ENCODE peak calls at places on chromosomes 12 and 14, in nine cellular contexts. One of them, this sample, is unnamed.
A peak's percentile ranks its signal among the peaks of the same experiment; 100 is the strongest.

GRCh38 chr12:132761032-132761910 is at the start of gene ANKLE2:
- DNase-seq in SK-N-SH: peak; percentile 91
- DNase-seq in mammary epithelial cell: peak; percentile 61
- DNase-seq in K562: peak; percentile 85
- DNase-seq in neuronal stem cell: peak; percentile 51
- DNase-seq in endodermal cell: peak; percentile 77
- DNase-seq in IMR-90: peak; percentile 59
- DNase-seq in NT2/D1: no peak
- DNase-seq in fibroblast of lung: peak; percentile 80
- DNase-seq in this sample: no peak

GRCh38 chr14:31106768-31107167 is 80.6 kb upstream of the STRN3 start:
- DNase-seq in SK-N-SH: no peak
- DNase-seq in mammary epithelial cell: no peak
- DNase-seq in K562: no peak
- DNase-seq in neuronal stem cell: no peak
- DNase-seq in endodermal cell: no peak
- DNase-seq in IMR-90: peak; percentile 56
- DNase-seq in NT2/D1: no peak
- DNase-seq in fibroblast of lung: peak; percentile 56
- DNase-seq in this sample: no peak

GRCh38 chr12:120169946-120170345 is 24.6 kb downstream of the GCN1 start:
- DNase-seq in SK-N-SH: no peak
- DNase-seq in mammary epithelial cell: no peak
- DNase-seq in K562: no peak
- DNase-seq in neuronal stem cell: no peak
- DNase-seq in endodermal cell: no peak
- DNase-seq in IMR-90: no peak
- DNase-seq in NT2/D1: no peak
- DNase-seq in fibroblast of lung: no peak
- DNase-seq in this sample: no peak

GRCh38 chr14:103534576-103535061 is 5.6 kb downstream of the TRMT61A start:
- DNase-seq in SK-N-SH: no peak
- DNase-seq in mammary epithelial cell: no peak
- DNase-seq in K562: no peak
- DNase-seq in neuronal stem cell: no peak
- DNase-seq in endodermal cell: no peak
- DNase-seq in IMR-90: no peak
- DNase-seq in NT2/D1: no peak
- DNase-seq in fibroblast of lung: no peak
- DNase-seq in this sample: no peak

GRCh38 chr12:91704446-91704845 is 441.2 kb downstream of the BTG1 start:
- DNase-seq in SK-N-SH: no peak
- DNase-seq in mammary epithelial cell: peak; percentile 75
- DNase-seq in K562: no peak
- DNase-seq in neuronal stem cell: no peak
- DNase-seq in endodermal cell: no peak
- DNase-seq in IMR-90: peak; percentile 19
- DNase-seq in NT2/D1: no peak
- DNase-seq in fibroblast of lung: peak; percentile 68
- DNase-seq in this sample: no peak

GRCh38 chr14:100142073-100143040 is 17.1 kb downstream of the DEGS2 start:
- DNase-seq in SK-N-SH: peak; percentile 93
- DNase-seq in mammary epithelial cell: no peak
- DNase-seq in K562: peak; percentile 84
- DNase-seq in neuronal stem cell: no peak
- DNase-seq in endodermal cell: no peak
- DNase-seq in IMR-90: no peak
- DNase-seq in NT2/D1: no peak
- DNase-seq in fibroblast of lung: no peak
- DNase-seq in this sample: no peak

GRCh38 chr12:65511927-65512326 is 233.4 kb downstream of the MSRB3 start:
- DNase-seq in SK-N-SH: no peak
- DNase-seq in mammary epithelial cell: no peak
- DNase-seq in K562: no peak
- DNase-seq in neuronal stem cell: no peak
- DNase-seq in endodermal cell: no peak
- DNase-seq in IMR-90: no peak
- DNase-seq in NT2/D1: no peak
- DNase-seq in fibroblast of lung: no peak
- DNase-seq in this sample: no peak

GRCh38 chr12:104131609-104132008 is 6.4 kb downstream of the NFYB start:
- DNase-seq in SK-N-SH: no peak
- DNase-seq in mammary epithelial cell: no peak
- DNase-seq in K562: no peak
- DNase-seq in neuronal stem cell: no peak
- DNase-seq in endodermal cell: no peak
- DNase-seq in IMR-90: no peak
- DNase-seq in NT2/D1: no peak
- DNase-seq in fibroblast of lung: no peak
- DNase-seq in this sample: no peak

GRCh38 chr14:22380511-22381455 is 208.2 kb downstream of the DAD1 start:
- DNase-seq in SK-N-SH: no peak
- DNase-seq in mammary epithelial cell: no peak
- DNase-seq in K562: no peak
- DNase-seq in neuronal stem cell: no peak
- DNase-seq in endodermal cell: peak; percentile 58
- DNase-seq in IMR-90: peak; percentile 65
- DNase-seq in NT2/D1: no peak
- DNase-seq in fibroblast of lung: peak; percentile 79
- DNase-seq in this sample: no peak

GRCh38 chr12:2682301-2683282 is 112.2 kb upstream of the FKBP4 start:
- DNase-seq in SK-N-SH: peak; percentile 49
- DNase-seq in mammary epithelial cell: peak; percentile 15
- DNase-seq in K562: no peak
- DNase-seq in neuronal stem cell: peak; percentile 26
- DNase-seq in endodermal cell: peak; percentile 94
- DNase-seq in IMR-90: peak; percentile 54
- DNase-seq in NT2/D1: peak; percentile 77
- DNase-seq in fibroblast of lung: peak; percentile 39
- DNase-seq in this sample: no peak

GRCh38 chr12:41034686-41035085 is 153.4 kb upstream of the PDZRN4 start:
- DNase-seq in SK-N-SH: no peak
- DNase-seq in mammary epithelial cell: peak; percentile 62
- DNase-seq in K562: no peak
- DNase-seq in neuronal stem cell: no peak
- DNase-seq in endodermal cell: no peak
- DNase-seq in IMR-90: peak; percentile 16
- DNase-seq in NT2/D1: no peak
- DNase-seq in fibroblast of lung: peak; percentile 62
- DNase-seq in this sample: no peak

GRCh38 chr12:112908548-112908947 is 1.8 kb downstream of the OAS1 start:
- DNase-seq in SK-N-SH: no peak
- DNase-seq in mammary epithelial cell: no peak
- DNase-seq in K562: no peak
- DNase-seq in neuronal stem cell: no peak
- DNase-seq in endodermal cell: no peak
- DNase-seq in IMR-90: no peak
- DNase-seq in NT2/D1: no peak
- DNase-seq in fibroblast of lung: no peak
- DNase-seq in this sample: no peak

GRCh38 chr12:94560416-94561221 is 89.7 kb downstream of the TMCC3 start:
- DNase-seq in SK-N-SH: no peak
- DNase-seq in mammary epithelial cell: peak; percentile 98
- DNase-seq in K562: no peak
- DNase-seq in neuronal stem cell: no peak
- DNase-seq in endodermal cell: peak; percentile 93
- DNase-seq in IMR-90: peak; percentile 53
- DNase-seq in NT2/D1: peak; percentile 70
- DNase-seq in fibroblast of lung: peak; percentile 85
- DNase-seq in this sample: no peak

GRCh38 chr12:127677537-127678131 is 589.3 kb upstream of the TMEM132C start:
- DNase-seq in SK-N-SH: peak; percentile 66
- DNase-seq in mammary epithelial cell: peak; percentile 33
- DNase-seq in K562: peak; percentile 43
- DNase-seq in neuronal stem cell: peak; percentile 73
- DNase-seq in endodermal cell: peak; percentile 96
- DNase-seq in IMR-90: peak; percentile 70
- DNase-seq in NT2/D1: peak; percentile 80
- DNase-seq in fibroblast of lung: peak; percentile 80
- DNase-seq in this sample: peak; percentile 44
- H3K9ac ChIP-seq in SK-N-SH: no peak overlapping the region
- H3K9ac ChIP-seq in mammary epithelial cell: no peak overlapping the region
- H3K9ac ChIP-seq in K562: no peak overlapping the region
- H3K9ac ChIP-seq in neuronal stem cell: no peak overlapping the region
- H3K9ac ChIP-seq in endodermal cell: no peak overlapping the region
- H3K9ac ChIP-seq in IMR-90: no peak overlapping the region
- H3K9ac ChIP-seq in NT2/D1: no peak overlapping the region
- H3K9ac ChIP-seq in fibroblast of lung: no peak overlapping the region
- H3K9ac ChIP-seq in this sample: peak overlapping the region; percentile 32

GRCh38 chr12:6204533-6205143 is 4.4 kb downstream of the CD9 start:
- DNase-seq in SK-N-SH: no peak
- DNase-seq in mammary epithelial cell: no peak
- DNase-seq in K562: no peak
- DNase-seq in neuronal stem cell: no peak
- DNase-seq in endodermal cell: no peak
- DNase-seq in IMR-90: no peak
- DNase-seq in NT2/D1: no peak
- DNase-seq in fibroblast of lung: no peak
- DNase-seq in this sample: no peak
- H3K9ac ChIP-seq in SK-N-SH: no peak overlapping the region
- H3K9ac ChIP-seq in mammary epithelial cell: peak overlapping the region; percentile 7
- H3K9ac ChIP-seq in K562: no peak overlapping the region
- H3K9ac ChIP-seq in neuronal stem cell: no peak overlapping the region
- H3K9ac ChIP-seq in endodermal cell: no peak overlapping the region
- H3K9ac ChIP-seq in IMR-90: no peak overlapping the region
- H3K9ac ChIP-seq in NT2/D1: peak overlapping the region; percentile 53
- H3K9ac ChIP-seq in fibroblast of lung: no peak overlapping the region
- H3K9ac ChIP-seq in this sample: no peak overlapping the region

GRCh38 chr12:12930633-12931032 is 21.3 kb downstream of the GPRC5D start:
- DNase-seq in SK-N-SH: no peak
- DNase-seq in mammary epithelial cell: no peak
- DNase-seq in K562: no peak
- DNase-seq in neuronal stem cell: no peak
- DNase-seq in endodermal cell: no peak
- DNase-seq in IMR-90: no peak
- DNase-seq in NT2/D1: no peak
- DNase-seq in fibroblast of lung: no peak
- DNase-seq in this sample: no peak

GRCh38 chr12:12925383-12925782 is 26.6 kb downstream of the GPRC5D start:
- DNase-seq in SK-N-SH: no peak
- DNase-seq in mammary epithelial cell: no peak
- DNase-seq in K562: no peak
- DNase-seq in neuronal stem cell: no peak
- DNase-seq in endodermal cell: no peak
- DNase-seq in IMR-90: no peak
- DNase-seq in NT2/D1: no peak
- DNase-seq in fibroblast of lung: no peak
- DNase-seq in this sample: no peak

GRCh38 chr12:12929696-12930095 is 22.3 kb downstream of the GPRC5D start:
- DNase-seq in SK-N-SH: no peak
- DNase-seq in mammary epithelial cell: no peak
- DNase-seq in K562: no peak
- DNase-seq in neuronal stem cell: no peak
- DNase-seq in endodermal cell: no peak
- DNase-seq in IMR-90: no peak
- DNase-seq in NT2/D1: no peak
- DNase-seq in fibroblast of lung: no peak
- DNase-seq in this sample: no peak

GRCh38 chr12:12926571-12927071 is 25.3 kb downstream of the GPRC5D start:
- DNase-seq in SK-N-SH: no peak
- DNase-seq in mammary epithelial cell: no peak
- DNase-seq in K562: no peak
- DNase-seq in neuronal stem cell: no peak
- DNase-seq in endodermal cell: no peak
- DNase-seq in IMR-90: no peak
- DNase-seq in NT2/D1: no peak
- DNase-seq in fibroblast of lung: peak; percentile 41
- DNase-seq in this sample: no peak

DNA sequence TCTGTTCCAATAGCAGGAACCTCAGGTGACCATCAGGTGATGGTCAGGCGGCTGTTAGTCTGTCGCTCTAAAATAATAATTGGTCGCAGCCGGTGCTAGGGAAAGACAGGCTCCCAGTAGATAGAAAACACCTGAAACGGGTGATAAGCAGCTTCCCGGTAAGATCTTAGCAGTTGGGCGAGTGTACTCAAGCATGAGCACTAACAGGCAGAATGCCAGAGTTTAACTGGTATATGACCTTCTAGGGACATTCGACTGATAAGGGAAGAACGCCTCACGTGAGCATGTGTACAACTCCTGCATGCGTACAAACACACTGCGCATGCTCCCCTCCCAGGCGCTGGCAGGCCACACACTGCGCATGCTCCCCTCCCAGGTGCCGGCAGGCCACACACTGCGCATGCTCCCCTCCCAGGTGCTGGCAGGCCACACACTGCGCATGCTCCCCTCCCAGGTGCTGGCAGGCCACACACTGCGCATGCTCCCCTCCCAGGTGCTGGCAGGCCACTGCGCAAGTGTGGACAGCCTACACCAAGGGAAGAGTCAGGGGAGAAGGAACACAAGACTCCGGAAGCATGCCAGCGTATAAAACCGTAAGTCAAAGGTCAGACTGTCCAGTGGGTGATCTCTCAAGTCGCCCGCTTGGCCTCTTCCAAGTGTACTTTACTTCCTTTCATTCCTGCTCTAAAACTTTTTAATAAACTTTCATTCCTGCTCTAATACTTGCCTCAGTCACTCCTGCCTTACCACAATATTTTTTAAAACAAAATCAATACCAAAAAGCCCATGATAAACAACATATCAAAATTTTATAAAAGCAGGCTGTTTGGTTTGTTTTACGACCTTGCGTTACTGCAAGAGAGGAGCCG is 24.5 kb downstream of the GPRC5D start:
- DNase-seq in SK-N-SH: peak; percentile 66
- DNase-seq in mammary epithelial cell: peak; percentile 60
- DNase-seq in K562: peak; percentile 79
- DNase-seq in neuronal stem cell: no peak
- DNase-seq in endodermal cell: no peak
- DNase-seq in IMR-90: peak; percentile 45
- DNase-seq in NT2/D1: no peak
- DNase-seq in fibroblast of lung: peak; percentile 31
- DNase-seq in this sample: no peak
- H3K9ac ChIP-seq in SK-N-SH: peak overlapping the region; percentile 69
- H3K9ac ChIP-seq in mammary epithelial cell: peak overlapping the region; percentile 80
- H3K9ac ChIP-seq in K562: peak overlapping the region; percentile 73
- H3K9ac ChIP-seq in neuronal stem cell: no peak overlapping the region
- H3K9ac ChIP-seq in endodermal cell: peak overlapping the region; percentile 42
- H3K9ac ChIP-seq in IMR-90: peak overlapping the region; percentile 27
- H3K9ac ChIP-seq in NT2/D1: no peak overlapping the region
- H3K9ac ChIP-seq in fibroblast of lung: no peak overlapping the region
- H3K9ac ChIP-seq in this sample: no peak overlapping the region

DNA sequence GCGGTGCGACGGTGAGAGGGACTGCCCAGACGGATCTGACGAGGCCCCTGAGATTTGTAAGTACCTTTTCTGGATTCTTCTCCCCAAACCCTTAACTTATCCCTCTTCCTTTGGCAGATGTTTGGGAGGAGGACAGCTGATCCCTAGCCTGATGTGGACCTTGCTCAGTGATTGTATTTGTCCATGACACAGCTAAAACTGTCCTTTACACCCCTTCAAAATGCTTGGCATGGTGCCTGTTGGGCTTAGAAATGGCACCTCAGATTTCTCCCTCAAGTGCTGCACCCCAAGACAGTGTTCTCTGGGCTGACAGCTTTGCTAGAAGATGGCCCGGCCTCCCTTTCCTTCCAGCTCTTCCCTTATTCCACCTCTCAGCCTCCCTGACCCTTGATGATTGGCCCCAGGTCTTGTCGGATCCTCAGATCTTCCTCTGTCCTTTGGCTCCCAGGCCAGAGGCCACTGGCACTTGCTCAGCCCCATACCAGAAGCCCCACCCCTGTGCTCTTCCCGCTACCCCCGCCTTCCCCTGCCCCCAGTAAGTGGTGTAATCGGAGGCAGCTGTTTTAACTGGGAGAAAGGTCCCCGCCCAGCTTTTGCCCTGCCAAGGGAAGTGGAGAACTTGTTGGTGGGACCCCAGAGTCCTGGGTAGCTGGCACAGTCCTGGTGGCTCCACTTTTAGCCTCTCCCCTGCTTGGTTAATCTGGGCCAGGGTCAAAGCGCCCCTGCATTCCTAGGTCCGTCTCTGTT is 8.7 kb downstream of the LRP1-AS start:
- DNase-seq in SK-N-SH: peak; percentile 10
- DNase-seq in mammary epithelial cell: no peak
- DNase-seq in K562: peak; percentile 61
- DNase-seq in neuronal stem cell: no peak
- DNase-seq in endodermal cell: peak; percentile 51
- DNase-seq in IMR-90: no peak
- DNase-seq in NT2/D1: no peak
- DNase-seq in fibroblast of lung: no peak
- DNase-seq in this sample: no peak
- H3K9ac ChIP-seq in SK-N-SH: no peak overlapping the region
- H3K9ac ChIP-seq in mammary epithelial cell: no peak overlapping the region
- H3K9ac ChIP-seq in K562: peak overlapping the region; percentile 11
- H3K9ac ChIP-seq in neuronal stem cell: no peak overlapping the region
- H3K9ac ChIP-seq in endodermal cell: no peak overlapping the region
- H3K9ac ChIP-seq in IMR-90: no peak overlapping the region
- H3K9ac ChIP-seq in NT2/D1: no peak overlapping the region
- H3K9ac ChIP-seq in fibroblast of lung: no peak overlapping the region
- H3K9ac ChIP-seq in this sample: no peak overlapping the region

This sample was measured in SK-N-MC.